ENCODE peak calls at places on chromosomes 3 and 15, in ten cellular contexts. L, U, A, W, I, K, P, N, C and Z are unnamed samples.

GRCh38 chr15:98123834-98124233 is 163.3 kb downstream of the ARRDC4 start:
- DNase-seq in I (no peak), U (no peak), C (peak; percentile 54), L (no peak), K (no peak), A (no peak), W (no peak), N (no peak), P (no peak), Z (no peak)

GRCh38 chr3:159766563-159767185 is 222.0 kb upstream of the IL12A start:
- DNase-seq in A (no peak), C (peak; percentile 67), P (no peak), I (no peak), L (peak; percentile 77), N (peak; percentile 55), U (no peak), W (no peak), K (no peak), Z (no peak)

GRCh38 chr3:141797167-141797773 is 34.1 kb downstream of the GRK7 start:
- DNase-seq in W (no peak), K (peak; percentile 46), P (peak; percentile 21), C (no peak), N (peak; percentile 87), I (no peak), A (peak; percentile 10), U (no peak), L (peak; percentile 96), Z (peak; percentile 30)

GRCh38 chr3:110968076-110968475 is 103.5 kb upstream of the NECTIN3 start:
- DNase-seq in L (no peak), W (no peak), A (no peak), P (no peak), C (no peak), N (no peak), K (no peak), I (no peak), U (no peak), Z (no peak)

GRCh38 chr15:25250906-25251622 is 187.8 kb downstream of the UBE3A start:
- DNase-seq in L (no peak), N (no peak), I (no peak), U (peak; percentile 5), K (no peak), P (no peak), W (peak; percentile 10), A (no peak), C (no peak), Z (no peak)

GRCh38 chr3:127712461-127712860 is 39.7 kb downstream of the ABTB1 start:
- DNase-seq in K (no peak), A (no peak), L (no peak), C (no peak), N (no peak), U (no peak), P (no peak), W (no peak), I (no peak), Z (no peak)

GRCh38 chr3:70855139-70855538 is 542.7 kb upstream of the MDFIC2 start:
- DNase-seq in K (no peak), P (no peak), C (no peak), A (no peak), L (no peak), N (no peak), U (no peak), W (no peak), I (no peak), Z (no peak)

GRCh38 chr15:66456211-66456610 is 41.4 kb downstream of the SNAPC5 start:
- DNase-seq in K (no peak), I (no peak), W (no peak), N (no peak), C (no peak), P (no peak), L (no peak), A (no peak), U (no peak), Z (no peak)

GRCh38 chr3:186220886-186221285 is 112.0 kb upstream of the ETV5 start:
- DNase-seq in N (no peak), W (no peak), K (no peak), A (no peak), L (peak; percentile 35), P (no peak), U (no peak), I (no peak), C (no peak), Z (no peak)

GRCh38 chr15:63374686-63375520 is 6.7 kb downstream of the CA12 start:
- DNase-seq in I (no peak), C (peak; percentile 77), L (no peak), K (no peak), A (no peak), W (no peak), P (peak; percentile 33), U (no peak), N (peak; percentile 84), Z (no peak)

GRCh38 chr15:79828447-79828846 is 68.4 kb downstream of the MTHFS start:
- DNase-seq in N (no peak), K (no peak), I (no peak), C (no peak), W (no peak), P (no peak), A (no peak), L (no peak), U (no peak), Z (no peak)

GRCh38 chr15:28969511-28970085 is 83.8 kb downstream of the APBA2 start:
- DNase-seq in P (no peak), A (no peak), L (no peak), C (peak; percentile 15), N (no peak), U (no peak), K (no peak), W (no peak), I (no peak), Z (no peak)

GRCh38 chr15:47725924-47726323 is 8.6 kb downstream of the SEMA6D start:
- DNase-seq in A (no peak), I (no peak), K (no peak), N (no peak), P (no peak), W (no peak), C (no peak), L (no peak), U (no peak), Z (no peak)

GRCh38 chr3:72082121-72082715 is 297.3 kb upstream of the PROK2 start:
- DNase-seq in A (no peak), I (no peak), C (no peak), P (no peak), U (peak; percentile 37), W (no peak), K (peak; percentile 81), N (peak; percentile 42), L (no peak), Z (no peak)

GRCh38 chr3:89372456-89372855 is 265.0 kb downstream of the EPHA3 start:
- DNase-seq in U (no peak), W (no peak), P (no peak), L (no peak), C (peak; percentile 72), N (no peak), K (no peak), I (no peak), A (no peak), Z (no peak)

GRCh38 chr3:191139771-191140170 is 59.3 kb upstream of the OSTN start:
- DNase-seq in P (no peak), C (no peak), W (no peak), N (no peak), U (no peak), L (no peak), A (no peak), I (no peak), K (no peak), Z (no peak)

GRCh38 chr3:34005886-34006285 is 207.5 kb downstream of the PDCD6IP start:
- DNase-seq in N (no peak), K (no peak), W (no peak), P (no peak), I (no peak), A (no peak), C (peak; percentile 62), L (no peak), U (no peak), Z (no peak)

GRCh38 chr15:47987908-47988532 is 132.8 kb upstream of the SLC24A5 start:
- DNase-seq in I (no peak), L (peak; percentile 82), U (no peak), A (no peak), C (peak; percentile 17), N (peak; percentile 68), K (peak; percentile 53), W (no peak), P (no peak), Z (no peak)

GRCh38 chr3:117444175-117444574 is 734.6 kb downstream of the TUSC7 start:
- DNase-seq in W (no peak), A (no peak), K (no peak), U (no peak), L (no peak), C (no peak), N (no peak), P (no peak), I (no peak), Z (no peak)

GRCh38 chr3:20696393-20697045 is 510.5 kb upstream of the SGO1 start:
- DNase-seq in I (no peak), L (no peak), W (no peak), K (no peak), P (no peak), C (no peak), A (no peak), U (no peak), N (no peak), Z (no peak)

GRCh38 chr3:12903881-12904280 is 62.5 kb upstream of the RPL32 start:
- DNase-seq in P (no peak), U (no peak), N (no peak), K (no peak), I (no peak), A (no peak), L (no peak), W (no peak), C (no peak), Z (no peak)

GRCh38 chr3:108408883-108409612 is 101.3 kb downstream of the MYH15 start:
- DNase-seq in A (no peak), P (no peak), L (no peak), W (no peak), K (no peak), I (no peak), C (no peak), U (no peak), N (no peak), Z (no peak)

GRCh38 chr3:163056874-163057497 is 1560.4 kb downstream of the OTOL1 start:
- DNase-seq in L (peak; percentile 89), U (no peak), P (no peak), K (peak; percentile 34), I (no peak), N (no peak), C (peak; percentile 45), A (no peak), W (no peak), Z (no peak)

GRCh38 chr3:130905551-130905950 is 11.7 kb downstream of the ATP2C1 start:
- DNase-seq in A (no peak), I (no peak), K (no peak), U (no peak), L (no peak), C (no peak), W (no peak), N (peak; percentile 7), P (no peak), Z (no peak)

GRCh38 chr15:98881526-98882517 is 125.8 kb downstream of the PGPEP1L start:
- DNase-seq in U (no peak), P (no peak), K (peak; percentile 65), N (peak; percentile 49), A (no peak), L (peak; percentile 76), C (peak; percentile 44), I (no peak), W (no peak), Z (peak; percentile 28)

GRCh38 chr3:158443632-158444031 is 127.4 kb upstream of the MLF1 start:
- DNase-seq in A (no peak), C (no peak), I (no peak), U (no peak), L (no peak), K (no peak), P (no peak), W (no peak), N (no peak), Z (no peak)

GRCh38 chr3:175255698-175256097 is 396.6 kb downstream of the NAALADL2 start:
- DNase-seq in K (no peak), N (no peak), L (no peak), P (no peak), C (peak; percentile 54), U (no peak), A (no peak), W (no peak), I (no peak), Z (no peak)

GRCh38 chr3:183306798-183307671 is 54.0 kb downstream of the B3GNT5 start:
- DNase-seq in N (no peak), K (peak; percentile 49), A (no peak), W (no peak), C (peak; percentile 83), P (peak; percentile 37), U (no peak), I (no peak), L (no peak), Z (no peak)